ENCODE peak calls at places on chromosome 20, in four cellular contexts. J is HepG2, M is SK-N-SH, N is GM12878. T is an unnamed sample.

GRCh38 chr20:10781526-10781925 is 107.7 kb upstream of the JAG1 start:
- DNase-seq in J (no peak), N (peak), M (no peak), T (no peak)

GRCh38 chr20:47187450-47188195 is 168.9 kb downstream of the ZMYND8 start:
- DNase-seq in J (no peak), N (no peak), M (no peak), T (no peak)

GRCh38 chr20:57323034-57323433 is 6.6 kb upstream of the SPO11 start:
- DNase-seq in J (no peak), N (no peak), M (no peak), T (no peak)

GRCh38 chr20:1324598-1325172 is 4.3 kb downstream of the SDCBP2 start:
- DNase-seq in M (no peak), J (no peak), N (no peak), T (peak)

GRCh38 chr20:49572857-49573256 is 4.9 kb upstream of the PTGIS start:
- DNase-seq in J (no peak), M (no peak), N (no peak), T (no peak)

GRCh38 chr20:47809561-47809960 is 24.3 kb upstream of the SULF2 start:
- DNase-seq in N (no peak), J (no peak), M (peak), T (no peak)

GRCh38 chr20:34604980-34605788 is 46.7 kb downstream of the MAP1LC3A start:
- DNase-seq in N (no peak), M (peak), J (no peak), T (no peak)

GRCh38 chr20:2672446-2672845 is 8.4 kb upstream of the IDH3B start:
- DNase-seq in M (no peak), N (no peak), J (no peak), T (no peak)

GRCh38 chr20:50724851-50725721 is 6.3 kb upstream of the PARD6B start:
- DNase-seq in N (no peak), J (peak), M (peak), T (peak)

GRCh38 chr20:4563534-4563933 is 158.2 kb upstream of the PRND start:
- DNase-seq in M (no peak), N (no peak), J (peak), T (no peak)

GRCh38 chr20:61955668-61956395 is 109.8 kb downstream of the TAF4 start:
- DNase-seq in N (no peak), M (no peak), J (peak), T (no peak)

GRCh38 chr20:61956396-61957342 is 109.0 kb downstream of the TAF4 start:
- DNase-seq in J (peak), N (no peak), M (no peak), T (no peak)

GRCh38 chr20:61953037-61953788 is 112.5 kb downstream of the TAF4 start:
- DNase-seq in J (no peak), M (no peak), N (no peak), T (no peak)

GRCh38 chr20:61953789-61954125 is 111.9 kb downstream of the TAF4 start:
- DNase-seq in J (no peak), N (no peak), M (no peak), T (no peak)

DNA sequence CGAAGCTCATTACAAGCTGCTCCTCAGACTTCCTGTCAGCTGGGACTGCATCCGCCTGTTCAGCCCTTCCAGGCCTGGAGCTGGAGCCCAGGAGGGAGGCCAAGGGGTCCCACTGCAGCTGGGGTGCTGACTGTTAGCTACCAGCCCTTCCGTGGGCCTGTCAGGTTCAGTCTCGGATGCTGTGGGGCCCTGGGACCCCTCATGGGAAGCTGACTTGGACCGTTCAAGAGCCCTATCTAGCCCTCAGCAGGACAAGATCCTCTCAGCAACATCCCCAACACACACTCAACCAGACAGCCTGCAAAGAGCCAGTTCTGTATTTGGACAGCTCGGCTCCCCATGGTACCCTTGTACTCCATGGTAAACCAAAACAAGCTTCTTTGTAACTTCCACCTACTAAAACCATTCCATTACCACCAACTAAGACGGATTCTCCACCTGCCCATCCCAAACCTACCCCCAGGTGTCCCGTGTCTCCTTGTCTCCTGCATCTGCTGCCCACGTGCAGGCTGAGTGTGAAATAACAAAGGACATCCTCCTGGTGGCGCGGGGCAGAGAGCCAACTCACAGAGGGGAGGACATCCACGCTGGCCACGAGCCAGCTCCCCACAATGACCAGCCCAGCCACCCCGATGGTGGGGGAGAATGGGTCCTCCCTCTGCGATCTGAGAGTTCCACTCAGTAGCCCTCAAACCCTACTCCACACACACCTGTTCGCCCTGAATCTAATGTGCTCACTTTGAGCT is 111.2 kb downstream of the TAF4 start:
- DNase-seq in J (no peak), N (no peak), M (no peak), T (no peak)
- TF ChIP-seq PBX3 in J (no peak), N (no peak), M (no peak), T (no peak)

DNA sequence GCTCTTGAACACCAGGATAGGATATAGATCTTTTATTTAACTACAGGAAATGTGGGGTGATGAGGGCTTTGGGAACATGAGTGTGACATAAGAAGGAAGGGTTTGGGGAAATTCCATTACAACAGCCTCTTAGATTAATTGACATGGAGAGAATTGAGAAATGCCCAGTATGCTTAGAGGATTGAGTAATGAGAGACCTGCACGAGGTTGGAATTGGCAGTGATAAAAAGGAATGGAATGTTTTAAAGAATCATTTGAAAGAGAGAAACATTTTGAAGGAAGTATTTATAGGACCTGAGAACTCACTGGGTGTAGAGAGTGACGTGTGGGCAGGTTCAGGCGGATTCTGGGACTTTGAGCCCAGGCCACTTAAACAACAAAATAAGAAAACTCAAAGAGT is 227.0 kb downstream of the BMP2 start:
- DNase-seq in N (no peak), M (no peak), J (no peak), T (peak)
- TF ChIP-seq PBX3 in N (no peak), M (no peak), J (no peak), T (no peak)

DNA sequence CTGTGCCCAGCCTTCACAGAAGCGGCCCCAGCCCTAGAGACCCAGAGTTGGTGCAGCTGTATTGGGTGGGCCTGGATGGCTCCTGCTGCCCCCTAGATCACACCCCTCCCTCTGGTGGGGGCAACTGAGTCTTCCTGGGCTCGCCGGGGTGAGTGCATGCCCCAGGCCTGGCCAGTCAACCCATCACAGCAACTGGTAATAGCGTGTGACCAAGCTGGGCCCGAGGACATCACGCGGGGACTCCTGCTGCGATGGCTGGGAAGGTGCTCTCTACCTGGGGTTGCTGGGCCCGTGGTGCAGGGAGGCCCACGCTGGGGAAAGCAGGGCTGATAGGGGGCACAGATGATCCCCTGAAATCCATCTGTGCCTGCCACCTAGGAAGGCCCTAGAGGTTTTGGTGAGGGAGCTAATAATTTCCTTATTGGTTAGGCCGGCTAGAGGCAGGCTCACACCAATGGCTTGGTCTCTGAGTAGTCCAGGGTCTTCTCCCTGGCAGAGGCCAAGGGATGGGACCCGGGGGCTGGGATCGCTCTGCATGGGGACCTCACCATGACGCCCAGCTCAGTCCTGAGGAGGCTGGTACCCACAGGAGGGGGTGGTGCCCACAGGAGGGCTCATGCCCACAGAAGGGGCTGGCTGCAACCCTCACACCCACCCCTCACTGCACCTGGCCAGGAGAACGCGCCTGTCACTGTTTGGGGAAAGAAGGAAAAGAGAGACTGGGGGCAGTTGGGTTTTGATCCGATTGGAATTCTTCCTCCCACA is 103.9 kb downstream of the ASXL1 start:
- DNase-seq in M (no peak), J (no peak), N (no peak), T (no peak)
- TF ChIP-seq PBX3 in M (no peak), J (no peak), N (no peak), T (no peak)

GRCh38 chr20:43415661-43416430 is 41.9 kb upstream of the SRSF6 start:
- DNase-seq in J (no peak), M (peak), N (no peak), T (no peak)
- TF ChIP-seq PBX3 in J (no peak), M (no peak), N (no peak), T (no peak)

GRCh38 chr20:5746064-5746463 is 4.1 kb upstream of the SHLD1 start:
- DNase-seq in N (no peak), J (no peak), M (no peak), T (no peak)

GRCh38 chr20:5737619-5737953 is 12.6 kb upstream of the SHLD1 start:
- DNase-seq in J (no peak), N (no peak), M (no peak), T (no peak)

GRCh38 chr20:5745416-5745968 is 4.7 kb upstream of the SHLD1 start:
- DNase-seq in J (no peak), N (no peak), M (no peak), T (no peak)

GRCh38 chr20:5735845-5736530 is 14.2 kb upstream of the SHLD1 start:
- DNase-seq in J (no peak), M (no peak), N (no peak), T (peak)

DNA sequence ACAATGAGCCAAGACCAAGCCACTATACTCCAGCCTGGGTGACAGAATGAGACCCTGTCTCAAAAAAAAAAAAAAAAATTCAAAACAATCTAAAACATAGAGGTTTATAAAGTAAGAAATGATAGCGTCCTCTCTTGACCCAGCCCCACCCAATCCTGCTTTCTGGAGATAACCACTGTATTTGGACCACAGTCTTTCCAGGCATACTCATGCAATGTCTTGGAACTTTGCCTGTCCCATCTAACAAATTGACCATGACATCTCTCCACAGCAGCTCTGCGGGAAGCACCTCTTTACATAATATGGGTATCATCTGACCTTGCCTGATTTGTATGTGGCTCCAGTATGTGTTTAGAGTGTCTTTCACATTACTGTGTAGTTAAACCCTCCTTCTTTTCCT is 9.1 kb upstream of the SHLD1 start:
- DNase-seq in M (no peak), N (no peak), J (no peak), T (peak)
- TF ChIP-seq PBX3 in M (peak), N (no peak), J (no peak), T (no peak)

GRCh38 chr20:61816606-61817005 is 249.1 kb downstream of the TAF4 start:
- DNase-seq in J (no peak), M (no peak), N (no peak), T (no peak)

GRCh38 chr20:61819484-61819846 is 246.2 kb downstream of the TAF4 start:
- DNase-seq in M (no peak), N (no peak), J (no peak), T (no peak)

GRCh38 chr20:61818746-61819483 is 246.8 kb downstream of the TAF4 start:
- DNase-seq in N (no peak), J (no peak), M (no peak), T (no peak)

GRCh38 chr20:61817061-61817460 is 248.6 kb downstream of the TAF4 start:
- DNase-seq in M (no peak), N (no peak), J (no peak), T (no peak)

GRCh38 chr20:61817575-61817974 is 248.1 kb downstream of the TAF4 start:
- DNase-seq in M (no peak), J (no peak), N (no peak), T (no peak)
- TF ChIP-seq PBX3 in M (no peak), J (no peak), N (no peak), T (no peak)

GRCh38 chr20:9072741-9073310 is 3.9 kb downstream of the PLCB4 start:
- DNase-seq in J (no peak), M (no peak), N (no peak), T (peak)

GRCh38 chr20:9070304-9070703 is 1.4 kb downstream of the PLCB4 start:
- DNase-seq in N (no peak), M (no peak), J (no peak), T (no peak)

GRCh38 chr20:9071976-9072726 is 3.3 kb downstream of the PLCB4 start:
- DNase-seq in J (no peak), N (no peak), M (no peak), T (no peak)

GRCh38 chr20:9079038-9079731 is 10.3 kb downstream of the PLCB4 start:
- DNase-seq in N (no peak), M (no peak), J (no peak), T (no peak)

GRCh38 chr20:9075264-9076095 is 6.6 kb downstream of the PLCB4 start:
- DNase-seq in M (no peak), N (no peak), J (no peak), T (no peak)
- TF ChIP-seq PBX3 in M (no peak), N (no peak), J (no peak), T (no peak)

DNA sequence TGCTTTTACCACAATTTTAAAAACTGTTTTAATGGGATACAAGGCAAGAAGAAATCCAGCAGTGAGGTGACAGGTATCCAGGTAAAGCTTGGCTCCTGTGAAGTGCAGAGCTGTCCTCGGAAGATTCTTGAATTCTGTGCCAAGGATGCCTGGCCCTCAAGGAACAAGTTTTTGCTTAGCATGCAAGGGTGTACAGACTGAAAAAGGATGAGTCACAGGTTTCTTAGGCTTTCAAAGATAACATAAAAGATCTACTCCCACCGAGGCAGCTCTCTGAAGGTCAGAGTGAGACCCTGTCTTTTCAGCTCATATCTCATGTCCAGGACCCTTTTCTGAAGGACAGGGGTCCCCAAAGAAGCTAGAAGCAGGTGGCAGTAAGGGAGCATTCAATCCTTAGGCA is 83.3 kb downstream of the CHD6 start:
- DNase-seq in M (no peak), N (no peak), J (no peak), T (no peak)
- TF ChIP-seq PBX3 in M (no peak), N (no peak), J (no peak), T (no peak)